ENCODE peak calls at places on chromosomes 13 and 19, in six cellular contexts. X is ELR, H is NCI-H1105, M is fibroblast of lung, S is progenitor cell of endocrine pancreas, T is Right ventricle myocardium superior. Y is an unnamed sample.

GRCh38 chr13:79037197-79037596 is 368.9 kb downstream of the RBM26 start:
- DNase-seq in H (no peak), S (no peak), T (no peak), M (no peak), X (no peak), Y (no peak)

GRCh38 chr19:3024870-3025515 is 4.1 kb downstream of the TLE2 start:
- DNase-seq in T (no peak), H (no peak), S (no peak), X (no peak), M (no peak), Y (peak; percentile 65)

GRCh38 chr19:46659151-46660007 is 1.6 kb downstream of the DACT3 start:
- DNase-seq in M (no peak), H (no peak), S (no peak), X (peak; percentile 36), T (no peak), Y (peak; percentile 94)

GRCh38 chr19:35427187-35427586 is 20.9 kb upstream of the FFAR2 start:
- DNase-seq in X (no peak), H (no peak), T (no peak), S (no peak), M (no peak), Y (no peak)

GRCh38 chr19:13069415-13070369 is 33.0 kb downstream of the LYL1 start:
- DNase-seq in T (no peak), X (no peak), M (peak; percentile 37), S (no peak), H (no peak), Y (no peak)

GRCh38 chr19:743168-743687 is 7.7 kb upstream of the MISP start:
- DNase-seq in H (peak; percentile 68), T (no peak), M (no peak), S (no peak), X (no peak), Y (no peak)

GRCh38 chr19:34428549-34429285 is 536 bp downstream of the UBA2 start:
- DNase-seq in S (no peak), T (peak; percentile 41), H (peak; percentile 24), X (peak; percentile 44), M (peak; percentile 40), Y (peak; percentile 92)

GRCh38 chr13:40490086-40490723 is 176.2 kb downstream of the FOXO1 start:
- DNase-seq in X (no peak), M (no peak), H (peak; percentile 16), S (no peak), T (no peak), Y (no peak)

GRCh38 chr13:112145221-112146072 is 78.5 kb downstream of the SOX1 start:
- DNase-seq in S (no peak), M (no peak), H (no peak), T (no peak), X (no peak), Y (no peak)

GRCh38 chr13:110559986-110560385 is 1.5 kb downstream of the RAB20 start:
- DNase-seq in S (no peak), H (no peak), M (no peak), X (no peak), T (no peak), Y (no peak)

GRCh38 chr13:99752373-99752772 is 219.2 kb downstream of the ZIC5 start:
- DNase-seq in S (no peak), T (no peak), H (no peak), M (no peak), X (no peak), Y (no peak)

GRCh38 chr13:91078093-91078679 is 269.3 kb upstream of the MIR17HG start:
- DNase-seq in T (no peak), M (peak; percentile 4), S (no peak), H (no peak), X (peak; percentile 42), Y (no peak)

GRCh38 chr19:18000981-18001836 is 6.8 kb upstream of the ARRDC2 start:
- DNase-seq in H (peak; percentile 26), X (peak; percentile 89), S (no peak), M (peak; percentile 80), T (peak; percentile 95), Y (peak; percentile 100)